ENCODE peak calls at places on chromosomes 5 and 9, in five cellular contexts. M is neural crest cell, X is GM10248, S is psoas muscle, V is neural progenitor cell. O is an unnamed sample.

GRCh38 chr5:150153957-150154617 is 1.6 kb downstream of the PDGFRB start:
- DNase-seq in M (no peak), X (no peak), S (no peak), V (peak), O (no peak)

GRCh38 chr5:1540166-1540565 is 16.4 kb upstream of the LPCAT1 start:
- DNase-seq in M (no peak), X (no peak), S (peak), V (no peak), O (no peak)

GRCh38 chr5:110852053-110852452 is 113.2 kb downstream of the SLC25A46 start:
- DNase-seq in M (no peak), X (no peak), S (no peak), V (no peak), O (no peak)

GRCh38 chr9:122020398-122020797 is 72.7 kb downstream of the TTLL11 start:
- DNase-seq in M (no peak), X (no peak), S (no peak), V (no peak), O (no peak)

GRCh38 chr5:95842955-95843544 is 20.5 kb upstream of the GLRX start:
- DNase-seq in M (no peak), X (peak), S (peak), V (peak), O (peak)

GRCh38 chr9:74499111-74499601 is 2.0 kb downstream of the RORB start:
- DNase-seq in M (peak), X (peak), S (peak), V (peak), O (peak)

GRCh38 chr9:29556317-29556716 is 1983.0 kb upstream of the C9orf72 start:
- DNase-seq in M (no peak), X (no peak), S (no peak), V (no peak), O (no peak)

GRCh38 chr9:121895836-121896544 is 197.1 kb downstream of the TTLL11 start:
- DNase-seq in M (no peak), X (no peak), S (no peak), V (peak), O (no peak)

GRCh38 chr5:55327281-55327680 is 19.5 kb downstream of the MTREX start:
- DNase-seq in M (no peak), X (no peak), S (no peak), V (no peak), O (no peak)

GRCh38 chr9:78692871-78693270 is 395.9 kb downstream of the PSAT1 start:
- DNase-seq in M (no peak), X (no peak), S (no peak), V (no peak), O (no peak)

GRCh38 chr9:1869843-1870242 is 145.3 kb upstream of the SMARCA2 start:
- DNase-seq in M (peak), X (no peak), S (no peak), V (peak), O (peak)

GRCh38 chr5:115588640-115589039 is 13.6 kb downstream of the TICAM2 start:
- DNase-seq in M (no peak), X (no peak), S (no peak), V (no peak), O (no peak)

GRCh38 chr5:110077147-110077546 is 387.4 kb downstream of the MAN2A1 start:
- DNase-seq in M (no peak), X (no peak), S (no peak), V (no peak), O (no peak)

GRCh38 chr5:178113141-178113787 is at the start of gene N4BP3:
- DNase-seq in M (peak), X (peak), S (peak), V (peak), O (peak)

GRCh38 chr5:116361171-116361967 is 213.3 kb downstream of the SEMA6A start:
- DNase-seq in M (peak), X (no peak), S (peak), V (peak), O (no peak)

GRCh38 chr5:96026334-96027065 is 64.8 kb upstream of the ELL2 start:
- DNase-seq in M (no peak), X (no peak), S (no peak), V (no peak), O (no peak)

DNA sequence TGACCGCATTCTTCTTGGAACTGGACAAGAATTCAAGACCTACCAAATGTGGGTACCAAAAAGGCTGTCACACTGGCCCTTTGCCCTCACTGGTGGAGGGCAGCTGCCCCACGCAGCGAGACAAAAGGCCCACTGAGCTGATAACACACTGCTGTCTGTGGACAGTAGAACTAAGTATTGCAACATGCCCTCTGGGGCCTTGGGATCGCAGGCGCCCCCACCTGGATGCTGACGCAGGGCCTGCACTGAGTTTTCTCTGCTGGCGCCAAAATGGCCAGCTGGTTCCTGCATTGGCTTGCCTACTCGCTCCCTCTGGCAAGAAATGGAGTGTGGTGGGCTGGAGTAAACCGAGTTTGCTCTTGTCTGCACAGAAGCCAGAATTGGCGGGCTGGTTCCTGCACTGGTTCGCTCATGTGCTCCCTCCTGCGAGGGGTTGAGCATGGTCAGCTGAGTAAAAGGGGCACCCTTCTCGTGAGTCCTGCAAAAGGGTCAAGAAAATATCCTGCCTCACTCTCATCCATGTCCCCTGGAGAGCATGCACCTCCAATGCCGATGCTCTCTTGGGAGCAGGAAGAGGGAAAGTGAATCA is 55.7 kb downstream of the NXNL2 start:
- DNase-seq in M (no peak), X (no peak), S (no peak), V (peak), O (no peak)
- TF ChIP-seq CTCF in M (no peak), X (no peak), S (no peak), V (peak), O (no peak)

DNA sequence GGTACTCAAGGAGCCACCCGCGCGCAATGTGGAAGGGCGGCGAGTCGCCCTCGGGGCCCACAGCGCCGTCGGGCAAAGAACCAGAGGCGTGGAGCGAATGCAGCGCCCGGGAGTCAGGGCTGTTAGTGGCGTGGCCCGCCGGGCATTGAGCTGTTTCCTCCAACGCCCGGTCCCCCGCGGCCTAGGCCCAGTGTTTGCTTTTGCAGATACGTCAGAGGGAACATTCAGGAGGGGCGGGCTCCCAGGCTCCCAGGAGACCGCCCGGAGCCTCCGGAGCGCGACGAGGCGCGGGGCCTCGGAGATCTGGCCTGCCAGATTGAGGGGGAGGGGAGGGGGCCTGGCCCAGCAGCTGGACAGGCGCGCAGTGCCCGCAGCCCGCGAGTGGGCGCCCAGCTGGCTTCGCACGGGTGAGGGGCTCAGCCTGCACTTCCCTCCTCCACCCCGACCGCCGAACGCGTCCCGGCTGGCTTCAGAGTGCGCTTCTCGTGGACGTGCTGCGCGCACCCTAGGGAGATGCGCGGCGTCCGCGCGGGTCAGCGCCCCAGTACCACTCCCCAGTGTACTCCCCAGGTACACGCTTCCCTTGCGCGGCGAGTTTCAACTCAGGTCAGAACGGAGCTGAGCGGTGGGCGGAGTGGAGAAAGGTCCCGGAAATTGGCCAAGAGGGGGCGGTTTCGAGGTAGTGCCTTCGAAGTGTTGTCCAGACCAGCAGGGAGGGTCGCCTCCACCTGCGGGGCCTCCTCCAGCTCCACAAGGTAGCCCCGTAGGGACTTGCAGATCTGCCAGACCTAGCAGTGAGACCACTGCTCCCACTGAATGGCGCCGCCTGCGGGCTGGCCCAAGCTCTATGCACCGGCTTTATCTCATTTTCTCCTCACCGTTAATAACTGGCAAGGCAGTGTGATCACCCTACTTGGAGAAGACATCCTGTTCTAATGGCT is 130.4 kb downstream of the TMEM174 start:
- DNase-seq in M (no peak), X (no peak), S (no peak), V (peak), O (no peak)
- TF ChIP-seq CTCF in M (peak), X (no peak), S (no peak), V (peak), O (no peak)

GRCh38 chr9:129835128-129835859 is at the start of the genes C9orf78 and USP20:
- DNase-seq in M (peak), X (peak), S (peak), V (peak), O (peak)
- TF ChIP-seq CTCF in M (no peak), X (no peak), S (no peak), V (no peak), O (no peak)

DNA sequence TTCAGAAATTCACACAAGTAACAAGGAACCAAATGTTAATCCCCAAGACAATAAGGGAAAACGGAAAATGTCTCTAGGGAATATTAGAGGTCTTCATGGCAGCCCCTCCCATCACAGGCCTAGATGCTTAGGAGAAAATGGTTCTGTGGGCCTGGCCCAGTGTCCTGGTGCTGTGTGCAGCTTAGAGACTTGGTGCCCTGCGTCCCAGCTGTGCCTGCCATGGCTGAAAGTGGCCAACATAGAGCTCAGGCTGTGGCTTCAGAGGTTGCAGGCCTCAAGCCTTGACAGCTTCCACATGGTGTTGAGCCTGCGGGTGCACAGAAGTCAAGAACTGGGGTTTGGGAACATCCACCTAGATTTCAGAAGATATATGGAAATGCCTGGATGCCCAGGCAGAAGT is 942.3 kb downstream of the PTPRD start:
- DNase-seq in M (no peak), X (no peak), S (no peak), V (no peak), O (no peak)
- TF ChIP-seq CTCF in M (no peak), X (no peak), S (no peak), V (no peak), O (no peak)